ENCODE peak calls at places on chromosomes 5 and 9, in five cellular contexts. J, A, V, D and Y are unnamed samples.

GRCh38 chr5:167205881-167206280 is 1085.6 kb upstream of the WWC1 start:
- DNase-seq in J (no peak), A (no peak), V (no peak), D (no peak), Y (no peak)

GRCh38 chr5:6043491-6044310 is 334.6 kb downstream of the MED10 start:
- DNase-seq in J (no peak), A (no peak), V (no peak), D (no peak), Y (no peak)

GRCh38 chr5:5752844-5753243 is 330.4 kb downstream of the ICE1 start:
- DNase-seq in J (no peak), A (no peak), V (no peak), D (no peak), Y (no peak)

GRCh38 chr9:76045217-76045616 is 154.7 kb downstream of the PCSK5 start:
- DNase-seq in J (no peak), A (no peak), V (no peak), D (no peak), Y (no peak)

GRCh38 chr5:27708579-27708978 is 670.2 kb upstream of the CDH9 start:
- DNase-seq in J (no peak), A (no peak), V (no peak), D (no peak), Y (no peak)

GRCh38 chr5:61467766-61468482 is 135.9 kb downstream of the ZSWIM6 start:
- DNase-seq in J (no peak), A (no peak), V (no peak), D (peak), Y (no peak)

GRCh38 chr5:124394700-124395099 is 351.7 kb downstream of the ZNF608 start:
- DNase-seq in J (no peak), A (no peak), V (no peak), D (no peak), Y (no peak)

GRCh38 chr9:98361645-98362044 is 106.2 kb upstream of the TBC1D2 start:
- DNase-seq in J (no peak), A (no peak), V (no peak), D (no peak), Y (no peak)

GRCh38 chr5:119473241-119473640 is 20.9 kb downstream of the HSD17B4 start:
- DNase-seq in J (no peak), A (no peak), V (no peak), D (no peak), Y (no peak)

GRCh38 chr5:160852049-160852448 is at the start of gene ATP10B:
- DNase-seq in J (no peak), A (no peak), V (no peak), D (no peak), Y (no peak)

GRCh38 chr5:113047234-113047633 is 70.6 kb downstream of the DCP2 start:
- DNase-seq in J (no peak), A (no peak), V (no peak), D (peak), Y (no peak)

GRCh38 chr5:107968465-107968864 is 297.7 kb upstream of the EFNA5 start:
- DNase-seq in J (no peak), A (no peak), V (peak), D (peak), Y (no peak)

GRCh38 chr5:37723147-37723961 is 116.5 kb downstream of the GDNF start:
- DNase-seq in J (peak), A (no peak), V (no peak), D (no peak), Y (peak)

GRCh38 chr9:137691648-137692357 is 73.0 kb downstream of the EHMT1 start:
- DNase-seq in J (peak), A (no peak), V (no peak), D (no peak), Y (peak)

GRCh38 chr9:134690946-134691694 is 49.5 kb downstream of the COL5A1 start:
- DNase-seq in J (no peak), A (no peak), V (peak), D (no peak), Y (no peak)

GRCh38 chr5:175713930-175714329 is 56.1 kb downstream of the HRH2 start:
- DNase-seq in J (no peak), A (no peak), V (no peak), D (no peak), Y (no peak)

GRCh38 chr5:40762716-40763115 is 7.0 kb upstream of the TTC33 start:
- DNase-seq in J (no peak), A (no peak), V (no peak), D (no peak), Y (no peak)

GRCh38 chr5:115961413-115962238 is 649 bp upstream of the LVRN start:
- DNase-seq in J (no peak), A (no peak), V (peak), D (peak), Y (no peak)

GRCh38 chr5:93717162-93717561 is 24.2 kb downstream of the POU5F2 start:
- DNase-seq in J (peak), A (peak), V (no peak), D (no peak), Y (peak)